ENCODE peak calls at places on chromosomes 3 and 15, in four cellular contexts. D is gastrocnemius medialis, K is HL-60, Z is MM.1S. B is an unnamed sample.

GRCh38 chr3:55267206-55267930 is 219.7 kb downstream of the WNT5A start:
- DNase-seq in D (no peak), K (no peak), Z (no peak), B (no peak)

GRCh38 chr3:65348596-65348995 is 660.8 kb upstream of the ADAMTS9 start:
- DNase-seq in D (no peak), K (no peak), Z (no peak), B (no peak)

GRCh38 chr15:29566914-29567313 is 255.4 kb downstream of the TJP1 start:
- DNase-seq in K (no peak), Z (no peak), D (no peak), B (no peak)

GRCh38 chr15:95440712-95441111 is 889.8 kb upstream of the NR2F2 start:
- DNase-seq in K (no peak), Z (no peak), D (no peak), B (no peak)

GRCh38 chr3:182259579-182259978 is 533.7 kb upstream of the ATP11B start:
- DNase-seq in D (peak; percentile 7), Z (no peak), K (no peak), B (no peak)

GRCh38 chr3:93973160-93974126 is at the start of gene PROS1:
- DNase-seq in Z (peak; percentile 56), D (peak; percentile 64), K (peak; percentile 70), B (peak; percentile 55)

GRCh38 chr15:23994273-23994672 is 307.2 kb upstream of the NDN start:
- DNase-seq in D (no peak), K (no peak), Z (no peak), B (no peak)

GRCh38 chr3:44136421-44136820 is 105.3 kb upstream of the TOPAZ1 start:
- DNase-seq in Z (peak; percentile 20), D (no peak), K (no peak), B (no peak)

GRCh38 chr15:77747175-77748077 is 114.7 kb upstream of the LINGO1 start:
- DNase-seq in D (no peak), K (no peak), Z (no peak), B (no peak)

GRCh38 chr3:20696393-20697045 is 510.5 kb upstream of the SGO1 start:
- DNase-seq in D (no peak), Z (no peak), K (no peak), B (no peak)

GRCh38 chr3:49177073-49177472 is 5.7 kb downstream of the KLHDC8B start:
- DNase-seq in K (no peak), D (no peak), Z (no peak), B (no peak)
- TF ChIP-seq CTCF in K (no peak), D (no peak), Z (no peak), B (no peak)

GRCh38 chr3:1103525-1103924 is 10.7 kb downstream of the CNTN6 start:
- DNase-seq in Z (no peak), K (no peak), D (no peak), B (no peak)
- TF ChIP-seq CTCF in Z (no peak), K (no peak), D (no peak), B (no peak)

DNA sequence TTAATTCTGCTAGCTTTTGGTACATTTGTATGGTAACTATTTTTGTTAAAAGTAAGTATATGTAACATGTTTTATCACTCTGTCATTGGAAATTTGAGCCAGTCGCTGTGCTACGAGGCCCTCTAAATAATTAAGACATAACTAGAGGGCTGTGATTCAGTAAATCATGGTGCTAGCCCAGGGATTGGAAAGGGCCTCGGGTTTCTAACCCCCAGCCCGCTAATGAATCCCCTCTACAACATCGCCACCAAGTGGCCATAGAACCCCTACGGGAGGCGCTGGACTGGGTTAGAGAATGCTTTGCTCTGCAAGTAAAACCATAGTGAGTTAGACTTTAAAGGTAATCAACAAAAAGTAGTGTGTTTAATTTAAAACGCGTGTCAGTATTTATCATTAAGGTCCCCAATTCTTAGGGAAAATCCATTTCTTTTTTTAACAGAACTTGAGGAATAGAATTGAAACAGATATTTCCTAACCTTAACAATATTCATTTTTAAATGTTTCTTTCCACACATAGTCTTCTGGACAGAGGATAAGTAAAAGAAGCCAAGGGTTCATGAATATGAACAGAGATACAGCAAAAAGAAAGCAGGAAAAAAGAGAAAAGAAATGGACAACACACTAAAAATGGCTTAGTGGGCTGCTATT is 744.7 kb downstream of the EPHA3 start:
- DNase-seq in Z (no peak), K (peak; percentile 10), D (no peak), B (no peak)
- TF ChIP-seq CTCF in Z (peak; percentile 22), K (no peak), D (peak; percentile 31), B (peak; percentile 29)

GRCh38 chr3:42557849-42558248 is 23.9 kb downstream of the SEC22C start:
- DNase-seq in Z (no peak), K (no peak), D (no peak), B (no peak)
- TF ChIP-seq CTCF in Z (no peak), K (no peak), D (peak; percentile 22), B (peak; percentile 25)

GRCh38 chr15:82414536-82415191 is 15.0 kb upstream of the GOLGA6L9 start:
- DNase-seq in Z (no peak), D (no peak), K (no peak), B (no peak)
- TF ChIP-seq CTCF in Z (no peak), D (no peak), K (no peak), B (no peak)

GRCh38 chr3:32237670-32238026 is 832 bp upstream of the CMTM8 start:
- DNase-seq in D (no peak), K (no peak), Z (no peak), B (no peak)

GRCh38 chr3:32241100-32241499 is 2.6 kb downstream of the CMTM8 start:
- DNase-seq in Z (no peak), D (no peak), K (no peak), B (no peak)

GRCh38 chr3:32238027-32238815 is at the start of gene CMTM8:
- DNase-seq in K (peak; percentile 50), Z (peak; percentile 74), D (no peak), B (peak; percentile 84)

GRCh38 chr3:32238816-32239637 is 547 bp downstream of the CMTM8 start:
- DNase-seq in D (no peak), K (peak; percentile 68), Z (peak; percentile 33), B (peak; percentile 50)

GRCh38 chr3:32239638-32240550 is 1.4 kb downstream of the CMTM8 start:
- DNase-seq in Z (peak; percentile 54), D (no peak), K (peak; percentile 9), B (peak; percentile 63)
- TF ChIP-seq CTCF in Z (peak; percentile 58), D (peak; percentile 32), K (no peak), B (peak; percentile 34)

DNA sequence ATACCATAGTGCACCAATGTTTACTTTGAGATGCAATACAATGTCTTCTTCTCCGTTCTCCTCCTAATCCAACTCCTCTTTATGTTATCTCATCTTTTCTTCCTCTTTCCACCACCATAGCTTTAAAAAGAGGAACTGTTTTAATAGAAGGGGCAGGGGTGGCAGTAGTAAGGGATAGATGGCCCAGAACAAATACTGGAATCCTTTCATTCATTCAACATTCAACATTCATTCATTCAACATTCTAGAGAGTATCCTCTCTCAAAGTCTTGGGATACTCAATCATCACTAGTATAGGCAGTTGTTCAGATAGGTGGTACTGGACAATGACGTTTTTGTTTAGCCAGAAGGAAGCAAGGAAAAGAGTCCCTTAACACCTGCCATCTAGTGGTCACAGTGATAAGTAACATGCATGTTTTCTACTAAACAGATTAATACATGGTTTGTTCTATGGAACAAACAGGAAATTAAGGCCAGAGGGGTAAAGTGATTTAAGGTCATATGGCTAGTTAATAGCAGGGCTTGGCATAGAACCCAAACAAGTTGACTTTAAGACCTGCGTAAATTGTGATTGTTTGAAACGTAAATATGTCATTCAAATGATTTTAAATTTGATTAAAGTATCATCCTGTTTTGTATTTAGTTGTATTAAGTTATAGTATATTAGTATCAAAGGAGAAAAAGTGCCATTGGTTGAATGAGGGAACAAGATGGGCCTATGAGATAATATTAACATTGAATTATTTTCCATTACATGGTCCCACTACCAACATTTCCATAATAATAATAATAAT is 26.9 kb upstream of the EHHADH start:
- DNase-seq in Z (peak; percentile 82), K (peak; percentile 54), D (no peak), B (peak; percentile 60)
- TF ChIP-seq CTCF in Z (peak; percentile 95), K (peak; percentile 55), D (peak; percentile 22), B (peak; percentile 63)

DNA sequence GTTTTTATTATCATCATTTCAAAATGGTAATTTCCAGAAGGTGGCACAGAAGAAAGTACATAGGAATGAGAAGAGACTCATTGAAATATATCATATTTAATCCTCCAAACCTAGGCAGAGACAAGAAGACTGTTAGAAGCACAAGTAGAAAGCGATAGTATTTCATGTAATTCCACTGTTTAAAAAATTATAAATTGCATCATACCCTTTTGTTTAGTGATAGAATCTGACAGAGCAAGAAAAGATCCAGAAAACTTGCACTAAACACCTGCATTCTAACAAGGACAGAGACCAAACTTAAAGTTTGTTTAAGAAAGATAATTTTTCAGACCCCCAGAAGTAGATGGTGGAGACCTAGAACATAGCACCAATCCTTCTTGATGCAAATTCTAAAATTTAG is 56.9 kb upstream of the CD96 start:
- DNase-seq in K (no peak), Z (no peak), D (no peak), B (no peak)
- TF ChIP-seq CTCF in K (no peak), Z (no peak), D (no peak), B (no peak)

GRCh38 chr3:32430900-32431299 is 39.2 kb downstream of the CMTM7 start:
- DNase-seq in Z (no peak), D (no peak), K (no peak), B (no peak)

GRCh38 chr3:32432711-32433530 is 41.3 kb downstream of the CMTM7 start:
- DNase-seq in K (peak; percentile 60), D (peak; percentile 34), Z (peak; percentile 83), B (peak; percentile 43)

GRCh38 chr3:32434206-32434605 is 42.6 kb downstream of the CMTM7 start:
- DNase-seq in Z (no peak), K (no peak), D (no peak), B (no peak)

GRCh38 chr3:32431481-32431880 is 39.8 kb downstream of the CMTM7 start:
- DNase-seq in D (no peak), Z (no peak), K (no peak), B (no peak)

GRCh38 chr3:32432045-32432710 is 40.5 kb downstream of the CMTM7 start:
- DNase-seq in K (no peak), D (no peak), Z (no peak), B (no peak)
- TF ChIP-seq CTCF in K (no peak), D (no peak), Z (no peak), B (no peak)